ENCODE peak calls at places on chromosome 21, in seven cellular contexts. One of them, this sample, is unnamed.
A peak's percentile ranks its signal among the peaks of the same experiment; 100 is the strongest.

GRCh38 chr21:17612023-17612564 is 607 bp downstream of the BTG3 start:
- DNase-seq in H9: peak; percentile 31
- DNase-seq in dorsolateral prefrontal cortex: no peak
- DNase-seq in GM06990: peak; percentile 54
- DNase-seq in cardiac fibroblast: peak; percentile 75
- DNase-seq in tibial artery: peak; percentile 69
- DNase-seq in heart left ventricle: peak; percentile 34
- DNase-seq in this sample: peak; percentile 30

GRCh38 chr21:42988234-42988965 is 14.0 kb downstream of the PKNOX1 start:
- DNase-seq in H9: peak; percentile 33
- DNase-seq in tibial artery: no peak
- DNase-seq in dorsolateral prefrontal cortex: no peak
- DNase-seq in GM06990: no peak
- DNase-seq in heart left ventricle: no peak
- DNase-seq in cardiac fibroblast: peak; percentile 40
- DNase-seq in this sample: no peak

GRCh38 chr21:45906859-45907258 is 74.7 kb upstream of the COL6A1 start:
- DNase-seq in cardiac fibroblast: no peak
- DNase-seq in dorsolateral prefrontal cortex: no peak
- DNase-seq in tibial artery: no peak
- DNase-seq in H9: no peak
- DNase-seq in GM06990: no peak
- DNase-seq in heart left ventricle: peak; percentile 3
- DNase-seq in this sample: no peak

GRCh38 chr21:43686811-43687565 is 27.6 kb downstream of the RRP1B start:
- DNase-seq in dorsolateral prefrontal cortex: no peak
- DNase-seq in GM06990: no peak
- DNase-seq in cardiac fibroblast: no peak
- DNase-seq in heart left ventricle: no peak
- DNase-seq in H9: no peak
- DNase-seq in tibial artery: no peak
- DNase-seq in this sample: no peak

GRCh38 chr21:26421724-26422123 is 151.4 kb downstream of the CYYR1 start:
- DNase-seq in dorsolateral prefrontal cortex: no peak
- DNase-seq in tibial artery: no peak
- DNase-seq in GM06990: no peak
- DNase-seq in heart left ventricle: no peak
- DNase-seq in H9: no peak
- DNase-seq in cardiac fibroblast: no peak
- DNase-seq in this sample: no peak

GRCh38 chr21:25541042-25541441 is 66.2 kb downstream of the MRPL39 start:
- DNase-seq in heart left ventricle: no peak
- DNase-seq in GM06990: no peak
- DNase-seq in cardiac fibroblast: no peak
- DNase-seq in H9: no peak
- DNase-seq in dorsolateral prefrontal cortex: no peak
- DNase-seq in tibial artery: no peak
- DNase-seq in this sample: no peak

GRCh38 chr21:39471598-39471997 is 19.8 kb downstream of the SH3BGR start:
- DNase-seq in cardiac fibroblast: no peak
- DNase-seq in tibial artery: no peak
- DNase-seq in GM06990: no peak
- DNase-seq in heart left ventricle: no peak
- DNase-seq in H9: no peak
- DNase-seq in dorsolateral prefrontal cortex: no peak
- DNase-seq in this sample: no peak

GRCh38 chr21:15826147-15826780 is 96.5 kb downstream of the USP25 start:
- DNase-seq in dorsolateral prefrontal cortex: no peak
- DNase-seq in H9: peak; percentile 36
- DNase-seq in tibial artery: no peak
- DNase-seq in heart left ventricle: no peak
- DNase-seq in cardiac fibroblast: peak; percentile 76
- DNase-seq in GM06990: no peak
- DNase-seq in this sample: peak; percentile 35

DNA sequence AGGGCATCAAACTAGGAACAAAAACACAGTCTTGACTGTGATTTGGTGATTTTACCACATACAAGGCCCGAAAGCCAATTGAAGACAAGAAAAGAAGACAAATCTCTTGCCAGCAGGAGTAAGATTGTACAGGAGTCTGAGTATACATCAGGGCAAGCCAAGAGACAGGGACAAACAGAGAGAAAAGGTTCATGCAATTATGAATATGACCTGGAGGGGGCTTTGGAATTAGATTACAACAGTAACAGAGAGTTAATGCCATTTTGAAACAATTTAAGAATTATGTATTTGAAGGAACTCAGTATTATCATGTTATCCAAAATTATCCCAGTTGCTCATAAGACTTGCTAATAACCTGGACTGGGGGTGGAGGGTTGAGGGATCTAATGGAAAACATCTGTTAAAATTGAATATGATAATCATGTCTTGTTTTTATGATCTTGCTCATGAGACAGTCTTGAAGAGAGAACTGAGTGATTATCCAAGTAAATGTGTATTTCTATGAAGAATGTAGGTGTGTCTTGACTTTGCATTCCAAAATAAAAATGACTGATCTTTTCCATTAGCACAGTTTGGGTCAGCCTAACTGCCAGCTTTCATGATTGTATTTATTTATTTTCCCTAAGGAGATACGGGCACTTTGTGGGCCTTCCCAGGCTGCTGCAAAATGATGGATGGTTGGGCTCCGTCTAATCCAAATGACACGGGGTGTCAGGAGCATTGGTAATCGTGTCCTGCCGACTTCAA is 117.7 kb downstream of the ERG start:
- DNase-seq in H9: no peak
- DNase-seq in GM06990: no peak
- DNase-seq in cardiac fibroblast: peak; percentile 46
- DNase-seq in tibial artery: no peak
- DNase-seq in heart left ventricle: no peak
- DNase-seq in dorsolateral prefrontal cortex: no peak
- DNase-seq in this sample: no peak
- TF ChIP-seq CTCF in H9: peak; percentile 37
- TF ChIP-seq CTCF in GM06990: peak; percentile 21
- TF ChIP-seq CTCF in cardiac fibroblast: peak; percentile 46
- TF ChIP-seq CTCF in tibial artery: peak; percentile 22
- TF ChIP-seq CTCF in heart left ventricle: no peak
- TF ChIP-seq CTCF in dorsolateral prefrontal cortex: no peak
- TF ChIP-seq CTCF in this sample: peak; percentile 42

GRCh38 chr21:41048636-41049035 is 119.3 kb upstream of the BACE2 start:
- DNase-seq in GM06990: no peak
- DNase-seq in cardiac fibroblast: no peak
- DNase-seq in dorsolateral prefrontal cortex: no peak
- DNase-seq in heart left ventricle: no peak
- DNase-seq in tibial artery: no peak
- DNase-seq in H9: no peak
- DNase-seq in this sample: no peak

GRCh38 chr21:41043008-41043407 is 125.0 kb upstream of the BACE2 start:
- DNase-seq in tibial artery: no peak
- DNase-seq in GM06990: no peak
- DNase-seq in heart left ventricle: no peak
- DNase-seq in H9: no peak
- DNase-seq in cardiac fibroblast: no peak
- DNase-seq in dorsolateral prefrontal cortex: no peak
- DNase-seq in this sample: no peak

GRCh38 chr21:41048141-41048540 is 119.8 kb upstream of the BACE2 start:
- DNase-seq in tibial artery: no peak
- DNase-seq in GM06990: no peak
- DNase-seq in heart left ventricle: no peak
- DNase-seq in cardiac fibroblast: no peak
- DNase-seq in H9: no peak
- DNase-seq in dorsolateral prefrontal cortex: no peak
- DNase-seq in this sample: no peak

GRCh38 chr21:41045534-41046268 is 122.3 kb upstream of the BACE2 start:
- DNase-seq in tibial artery: no peak
- DNase-seq in heart left ventricle: no peak
- DNase-seq in H9: peak; percentile 60
- DNase-seq in dorsolateral prefrontal cortex: no peak
- DNase-seq in GM06990: no peak
- DNase-seq in cardiac fibroblast: no peak
- DNase-seq in this sample: peak; percentile 45
- TF ChIP-seq CTCF in tibial artery: no peak
- TF ChIP-seq CTCF in heart left ventricle: peak; percentile 35
- TF ChIP-seq CTCF in H9: peak; percentile 74
- TF ChIP-seq CTCF in dorsolateral prefrontal cortex: peak; percentile 19
- TF ChIP-seq CTCF in GM06990: no peak
- TF ChIP-seq CTCF in cardiac fibroblast: no peak
- TF ChIP-seq CTCF in this sample: peak; percentile 56

DNA sequence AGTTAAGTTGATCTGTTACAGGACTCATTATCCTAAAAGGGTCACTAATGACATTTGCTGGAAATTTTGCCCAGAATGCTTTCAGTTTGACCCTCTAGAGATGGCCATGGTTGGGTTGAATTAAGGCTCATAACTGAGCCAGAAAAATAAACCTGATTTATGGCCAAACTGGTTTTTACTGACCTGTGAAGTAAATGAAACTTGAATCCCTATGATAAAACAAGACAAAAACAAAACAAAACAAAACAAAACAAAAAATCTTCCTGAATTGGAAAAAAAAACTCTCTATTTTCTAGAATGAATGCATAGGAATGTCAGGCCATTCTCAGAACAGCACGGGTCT is 72.5 kb upstream of the CLDN14 start:
- DNase-seq in cardiac fibroblast: no peak
- DNase-seq in GM06990: no peak
- DNase-seq in heart left ventricle: no peak
- DNase-seq in dorsolateral prefrontal cortex: no peak
- DNase-seq in H9: no peak
- DNase-seq in tibial artery: no peak
- DNase-seq in this sample: no peak
- TF ChIP-seq CTCF in cardiac fibroblast: no peak
- TF ChIP-seq CTCF in GM06990: no peak
- TF ChIP-seq CTCF in heart left ventricle: no peak
- TF ChIP-seq CTCF in dorsolateral prefrontal cortex: no peak
- TF ChIP-seq CTCF in H9: no peak
- TF ChIP-seq CTCF in tibial artery: no peak
- TF ChIP-seq CTCF in this sample: no peak

GRCh38 chr21:30829659-30830058 is at the start of gene KRTAP7-1:
- DNase-seq in tibial artery: no peak
- DNase-seq in cardiac fibroblast: no peak
- DNase-seq in heart left ventricle: no peak
- DNase-seq in H9: no peak
- DNase-seq in dorsolateral prefrontal cortex: no peak
- DNase-seq in GM06990: no peak
- DNase-seq in this sample: no peak

GRCh38 chr21:30831194-30831765 is 1.7 kb upstream of the KRTAP7-1 start:
- DNase-seq in H9: peak; percentile 53
- DNase-seq in tibial artery: no peak
- DNase-seq in GM06990: no peak
- DNase-seq in heart left ventricle: no peak
- DNase-seq in cardiac fibroblast: peak; percentile 22
- DNase-seq in dorsolateral prefrontal cortex: no peak
- DNase-seq in this sample: peak; percentile 28
- TF ChIP-seq CTCF in H9: peak; percentile 83
- TF ChIP-seq CTCF in tibial artery: peak; percentile 6
- TF ChIP-seq CTCF in GM06990: peak; percentile 61
- TF ChIP-seq CTCF in heart left ventricle: peak; percentile 54
- TF ChIP-seq CTCF in cardiac fibroblast: peak; percentile 25
- TF ChIP-seq CTCF in dorsolateral prefrontal cortex: peak; percentile 28
- TF ChIP-seq CTCF in this sample: peak; percentile 99

DNA sequence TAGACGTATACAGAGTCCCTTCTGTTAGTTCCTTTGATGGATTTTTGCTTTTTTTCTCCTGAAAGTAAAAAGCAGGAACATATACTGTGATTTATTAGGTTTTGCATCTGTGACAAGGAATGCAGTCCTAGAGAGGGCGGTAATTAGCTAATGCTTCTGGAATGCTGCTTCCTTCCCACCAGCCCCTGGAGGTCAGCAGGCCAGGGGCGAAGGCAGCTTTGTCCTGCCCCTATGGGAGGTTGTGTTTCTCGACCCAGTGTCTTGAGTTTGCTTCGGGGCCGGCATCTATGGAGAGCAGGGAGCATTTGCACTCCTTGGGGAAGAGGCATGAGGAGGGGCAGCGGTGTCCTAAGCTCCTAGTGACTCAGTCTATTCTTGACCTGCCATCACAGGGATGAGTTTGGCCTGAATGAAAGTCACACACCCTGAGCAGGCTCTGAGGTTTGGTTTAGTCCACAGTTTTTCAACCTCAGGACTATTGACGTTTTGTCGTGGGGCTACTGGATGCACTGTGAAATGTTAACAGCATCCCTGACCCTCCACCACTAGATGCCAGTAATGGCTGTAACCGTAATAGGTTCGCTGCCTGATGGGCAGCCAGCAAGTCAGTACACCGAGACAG is 85.0 kb upstream of the KCNJ15 start:
- DNase-seq in tibial artery: no peak
- DNase-seq in H9: peak; percentile 81
- DNase-seq in cardiac fibroblast: peak; percentile 77
- DNase-seq in heart left ventricle: no peak
- DNase-seq in dorsolateral prefrontal cortex: no peak
- DNase-seq in GM06990: no peak
- DNase-seq in this sample: peak; percentile 38
- TF ChIP-seq CTCF in tibial artery: no peak
- TF ChIP-seq CTCF in H9: peak; percentile 50
- TF ChIP-seq CTCF in cardiac fibroblast: peak; percentile 23
- TF ChIP-seq CTCF in heart left ventricle: no peak
- TF ChIP-seq CTCF in dorsolateral prefrontal cortex: no peak
- TF ChIP-seq CTCF in GM06990: no peak
- TF ChIP-seq CTCF in this sample: no peak

DNA sequence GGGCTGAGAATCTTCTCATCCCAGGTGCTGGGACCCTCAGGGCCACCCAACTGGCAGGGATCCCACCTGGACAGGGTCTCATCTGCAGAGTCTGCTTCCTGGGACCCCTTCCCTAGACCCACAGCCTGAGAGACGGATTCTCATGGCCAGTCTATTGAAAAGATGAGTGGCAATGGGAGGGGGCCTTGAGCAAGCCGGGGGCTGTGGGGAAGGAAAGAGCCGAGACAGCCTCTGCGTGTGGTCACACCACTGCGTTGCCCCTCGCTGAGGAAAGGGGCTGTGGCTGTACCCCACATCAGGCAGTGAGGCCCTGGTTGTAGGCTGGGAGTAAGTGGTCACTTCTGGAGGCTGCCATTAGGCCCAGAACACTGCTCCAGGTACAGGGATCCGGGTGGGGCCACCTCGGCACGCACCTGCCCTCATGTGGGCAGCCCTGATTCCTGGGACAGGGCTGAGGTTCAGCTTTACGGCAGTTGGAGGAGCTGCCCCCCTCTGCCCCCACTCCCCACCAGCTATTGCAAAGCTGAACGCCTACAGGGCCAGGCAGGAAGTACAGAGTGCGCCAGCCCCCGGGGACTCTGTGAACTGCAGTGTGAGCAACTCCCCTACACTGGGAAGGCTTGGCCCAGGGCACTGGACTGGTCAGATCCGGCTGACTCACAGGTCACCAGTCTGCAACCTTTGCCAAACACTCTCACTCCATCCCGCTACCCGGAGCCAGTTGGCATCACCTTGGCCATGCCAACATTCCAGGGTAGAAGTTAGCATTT is 106.9 kb downstream of the RIPK4 start:
- DNase-seq in tibial artery: peak; percentile 96
- DNase-seq in H9: no peak
- DNase-seq in GM06990: no peak
- DNase-seq in heart left ventricle: no peak
- DNase-seq in cardiac fibroblast: peak; percentile 81
- DNase-seq in dorsolateral prefrontal cortex: no peak
- DNase-seq in this sample: no peak
- TF ChIP-seq CTCF in tibial artery: peak; percentile 67
- TF ChIP-seq CTCF in H9: no peak
- TF ChIP-seq CTCF in GM06990: peak; percentile 5
- TF ChIP-seq CTCF in heart left ventricle: no peak
- TF ChIP-seq CTCF in cardiac fibroblast: peak; percentile 72
- TF ChIP-seq CTCF in dorsolateral prefrontal cortex: no peak
- TF ChIP-seq CTCF in this sample: no peak

This sample was measured in endothelial cell.